ENCODE peak calls at places on chromosomes 5 and 9, in six cellular contexts. I is astrocyte, E is testis, S is WERI-Rb-1, P is RCC 7860, L is COR-L47. D is an unnamed sample.

GRCh38 chr9:98323051-98323830 is 67.8 kb upstream of the TBC1D2 start:
- DNase-seq in I (no peak), E (no peak), S (peak; percentile 6), P (no peak), L (no peak), D (no peak)

GRCh38 chr9:89564257-89564878 is 40.4 kb upstream of the GADD45G start:
- DNase-seq in I (no peak), E (no peak), S (peak; percentile 64), P (peak; percentile 80), L (no peak), D (peak; percentile 59)

GRCh38 chr9:447230-448025 is 232.8 kb downstream of the DOCK8 start:
- DNase-seq in I (peak; percentile 94), E (no peak), S (no peak), P (peak; percentile 68), L (no peak), D (no peak)

GRCh38 chr5:162037431-162037830 is 30.1 kb upstream of the GABRG2 start:
- DNase-seq in I (no peak), E (no peak), S (no peak), P (no peak), L (no peak), D (no peak)

GRCh38 chr5:56301041-56301440 is 67.9 kb upstream of the ANKRD55 start:
- DNase-seq in I (no peak), E (no peak), S (no peak), P (no peak), L (no peak), D (no peak)

GRCh38 chr9:26210338-26210851 is 532.2 kb upstream of the TUSC1 start:
- DNase-seq in I (peak; percentile 14), E (no peak), S (no peak), P (peak; percentile 69), L (no peak), D (no peak)

GRCh38 chr5:124057161-124057814 is 545.3 kb downstream of the CSNK1G3 start:
- DNase-seq in I (no peak), E (no peak), S (peak; percentile 14), P (no peak), L (peak; percentile 90), D (peak; percentile 31)

GRCh38 chr5:89572696-89573095 is 689.7 kb upstream of the MEF2C start:
- DNase-seq in I (peak; percentile 84), E (no peak), S (no peak), P (no peak), L (no peak), D (no peak)

GRCh38 chr9:89368550-89368949 is 50.2 kb downstream of the SECISBP2 start:
- DNase-seq in I (no peak), E (no peak), S (no peak), P (no peak), L (no peak), D (no peak)

GRCh38 chr9:88258587-88258986 is 120.3 kb upstream of the SPATA31C2 start:
- DNase-seq in I (peak; percentile 52), E (no peak), S (no peak), P (no peak), L (no peak), D (no peak)